ENCODE peak calls at places on chromosome 16, in four cellular contexts. Z, Q, I and E are unnamed samples.

GRCh38 chr16:56425439-56425832 is at the start of gene AMFR:
- DNase-seq in I (peak; percentile 72), Z (peak; percentile 95), Q (peak; percentile 77), E (peak; percentile 76)

GRCh38 chr16:80620656-80621605 is 80.1 kb downstream of the DYNLRB2 start:
- DNase-seq in Z (no peak), I (no peak), Q (no peak), E (no peak)

GRCh38 chr16:71360378-71360777 is 1.9 kb downstream of the CALB2 start:
- DNase-seq in Q (peak; percentile 91), I (no peak), Z (peak; percentile 95), E (no peak)

GRCh38 chr16:1778200-1779179 is 3.9 kb downstream of the SPSB3 start:
- DNase-seq in I (no peak), Z (no peak), Q (no peak), E (no peak)

GRCh38 chr16:22945361-22945760 is 131.4 kb downstream of the HS3ST2 start:
- DNase-seq in Q (no peak), I (no peak), Z (no peak), E (no peak)

GRCh38 chr16:3716831-3717234 is 491 bp downstream of the TRAP1 start:
- DNase-seq in I (no peak), Q (no peak), Z (peak; percentile 26), E (no peak)

GRCh38 chr16:29664133-29664912 is 1.3 kb downstream of the SPN start:
- DNase-seq in I (no peak), Q (no peak), Z (no peak), E (no peak)

GRCh38 chr16:23611936-23612335 is 15.8 kb upstream of the NDUFAB1 start:
- DNase-seq in I (no peak), Q (no peak), Z (no peak), E (no peak)

GRCh38 chr16:82629441-82630027 is 2.8 kb downstream of the CDH13 start:
- DNase-seq in Z (peak; percentile 86), I (no peak), Q (peak; percentile 57), E (no peak)

GRCh38 chr16:83964684-83965443 is 3.2 kb upstream of the NECAB2 start:
- DNase-seq in Z (no peak), Q (no peak), I (no peak), E (no peak)

GRCh38 chr16:46689492-46690280 is at the start of gene ORC6:
- DNase-seq in I (peak; percentile 97), Q (peak; percentile 85), Z (peak; percentile 98), E (peak; percentile 99)

GRCh38 chr16:87930456-87930855 is 5.9 kb downstream of the CA5A start:
- DNase-seq in Z (peak; percentile 17), I (no peak), Q (no peak), E (no peak)

GRCh38 chr16:83653785-83654184 is 154.0 kb upstream of the HSBP1 start:
- DNase-seq in Q (peak; percentile 4), I (no peak), Z (peak; percentile 33), E (no peak)

GRCh38 chr16:22813223-22813945 is 578 bp upstream of the HS3ST2 start:
- DNase-seq in Z (peak; percentile 63), I (peak; percentile 84), Q (no peak), E (peak; percentile 58)

GRCh38 chr16:87963400-87963799 is 12.2 kb downstream of the BANP start:
- DNase-seq in Z (peak; percentile 87), I (no peak), Q (peak; percentile 91), E (no peak)

GRCh38 chr16:68915561-68915960 is 72.2 kb downstream of the TANGO6 start:
- DNase-seq in I (no peak), Z (no peak), Q (no peak), E (no peak)

GRCh38 chr16:88461291-88462269 is 8.5 kb downstream of the ZFPM1 start:
- DNase-seq in Q (peak; percentile 90), I (no peak), Z (no peak), E (no peak)

GRCh38 chr16:75591001-75591852 is 25.0 kb downstream of the GABARAPL2 start:
- DNase-seq in I (no peak), Z (peak; percentile 86), Q (no peak), E (peak; percentile 65)

GRCh38 chr16:80992676-80993292 is 13.9 kb downstream of the CMC2 start:
- DNase-seq in I (no peak), Z (no peak), Q (no peak), E (no peak)

GRCh38 chr16:3021449-3022207 is 1.5 kb downstream of the TNFRSF12A start:
- DNase-seq in Q (peak; percentile 75), Z (peak; percentile 78), I (peak; percentile 84), E (peak; percentile 88)

GRCh38 chr16:89795676-89796075 is 20.8 kb downstream of the FANCA start:
- DNase-seq in Z (no peak), Q (no peak), I (no peak), E (no peak)

GRCh38 chr16:77689971-77690370 is 32.3 kb upstream of the NUDT7 start:
- DNase-seq in I (no peak), Z (no peak), Q (no peak), E (no peak)

GRCh38 chr16:3589441-3589921 is 12.3 kb upstream of the NLRC3 start:
- DNase-seq in I (no peak), Z (no peak), Q (no peak), E (no peak)

GRCh38 chr16:88856122-88856827 is 472 bp downstream of the GALNS start:
- DNase-seq in Z (no peak), Q (no peak), I (no peak), E (no peak)

GRCh38 chr16:88533381-88533831 is 36.8 kb upstream of the ZC3H18 start:
- DNase-seq in I (no peak), Q (no peak), Z (peak; percentile 28), E (no peak)

GRCh38 chr16:74020086-74020670 is 276.4 kb upstream of the PSMD7 start:
- DNase-seq in Q (no peak), I (no peak), Z (no peak), E (no peak)

GRCh38 chr16:4272114-4272954 is 489 bp downstream of the TFAP4 start:
- DNase-seq in Q (peak; percentile 49), Z (peak; percentile 36), I (no peak), E (peak; percentile 80)

GRCh38 chr16:20928774-20929411 is 28.3 kb downstream of the LYRM1 start:
- DNase-seq in Z (peak; percentile 63), Q (no peak), I (no peak), E (no peak)

GRCh38 chr16:56589141-56590039 is at the start of gene MT3:
- DNase-seq in Q (no peak), I (no peak), Z (no peak), E (peak; percentile 61)

GRCh38 chr16:47644166-47644565 is 183.0 kb downstream of the PHKB start:
- DNase-seq in Q (peak; percentile 8), Z (peak; percentile 56), I (no peak), E (no peak)

GRCh38 chr16:50024207-50024606 is 818 bp upstream of the CNEP1R1 start:
- DNase-seq in Z (no peak), I (no peak), Q (no peak), E (no peak)

GRCh38 chr16:67935096-67935401 is 1.6 kb downstream of the PSMB10 start:
- DNase-seq in Z (no peak), Q (no peak), I (no peak), E (no peak)